ENCODE peak calls at places on chromosomes 5 and 9, in nine cellular contexts. L is GM12865, K is foreskin fibroblast, P is right lobe of liver, Z is kidney epithelial cell, B is ascending aorta, C is A549, Y is bronchial epithelial cell, J is HCT116. W is an unnamed sample.

GRCh38 chr9:94656190-94656589 is 16.9 kb upstream of the FBP1 start:
- DNase-seq in L (peak; percentile 88), Z (no peak), Y (no peak), C (no peak), B (no peak), J (no peak), P (no peak), K (no peak), W (no peak)

GRCh38 chr9:99103909-99104458 is 929 bp upstream of the TGFBR1 start:
- DNase-seq in P (no peak), B (no peak), K (peak; percentile 80), J (no peak), Z (no peak), Y (peak; percentile 68), L (no peak), C (peak; percentile 14), W (no peak)

GRCh38 chr9:70979971-70980370 is 141.4 kb downstream of the TRPM3 start:
- DNase-seq in C (no peak), P (no peak), Y (no peak), K (peak; percentile 44), L (no peak), Z (no peak), B (no peak), J (no peak), W (no peak)

GRCh38 chr5:68290260-68290674 is 74.7 kb downstream of the PIK3R1 start:
- DNase-seq in B (no peak), C (no peak), P (peak; percentile 35), J (no peak), K (peak; percentile 87), Z (no peak), Y (no peak), L (no peak), W (no peak)

GRCh38 chr5:107518219-107519015 is 152.3 kb downstream of the EFNA5 start:
- DNase-seq in B (no peak), Z (no peak), P (no peak), J (no peak), Y (no peak), C (no peak), K (no peak), L (no peak), W (no peak)

GRCh38 chr5:145589063-145589462 is 246.1 kb downstream of the PRELID2 start:
- DNase-seq in K (no peak), Z (no peak), C (no peak), B (no peak), P (no peak), L (no peak), J (no peak), Y (no peak), W (no peak)

GRCh38 chr9:96186601-96187011 is 115.4 kb downstream of the HSD17B3 start:
- DNase-seq in P (no peak), B (no peak), L (no peak), Y (peak; percentile 51), J (no peak), K (no peak), C (no peak), Z (no peak), W (no peak)

GRCh38 chr9:109401169-109401989 is 80.5 kb upstream of the EPB41L4B start:
- DNase-seq in J (peak; percentile 49), C (peak; percentile 74), Y (peak; percentile 55), P (no peak), B (no peak), K (peak; percentile 57), L (peak; percentile 86), Z (no peak), W (no peak)

GRCh38 chr5:22372376-22372775 is 480.8 kb downstream of the CDH12 start:
- DNase-seq in Y (peak; percentile 12), L (no peak), C (no peak), P (no peak), J (no peak), Z (peak; percentile 21), B (no peak), K (no peak), W (no peak)

GRCh38 chr5:132679717-132680380 is 6.1 kb downstream of the IL4 start:
- DNase-seq in L (no peak), B (no peak), K (no peak), C (no peak), P (no peak), J (no peak), Z (no peak), Y (no peak), W (no peak)

GRCh38 chr9:138103824-138104206 is 226.2 kb downstream of the CACNA1B start:
- DNase-seq in Z (no peak), P (no peak), K (no peak), B (no peak), C (no peak), Y (no peak), L (no peak), J (no peak), W (no peak)

GRCh38 chr5:113186061-113186460 is 209.5 kb downstream of the DCP2 start:
- DNase-seq in L (no peak), J (no peak), C (no peak), B (no peak), Y (no peak), K (no peak), P (no peak), Z (no peak), W (no peak)

GRCh38 chr9:108142504-108143201 is 653.1 kb upstream of the KLF4 start:
- DNase-seq in C (no peak), P (peak; percentile 30), K (peak; percentile 91), B (peak; percentile 25), J (no peak), Z (no peak), L (peak; percentile 47), Y (peak; percentile 19), W (peak; percentile 84)

GRCh38 chr9:71966601-71967000 is 55.2 kb downstream of the C9orf85 start:
- DNase-seq in B (no peak), Z (no peak), P (no peak), C (no peak), Y (no peak), J (no peak), K (no peak), L (no peak), W (no peak)

GRCh38 chr5:158463971-158464370 is 605.0 kb upstream of the CLINT1 start:
- DNase-seq in Y (peak; percentile 51), B (peak; percentile 17), K (peak; percentile 77), Z (no peak), P (peak; percentile 41), C (no peak), L (no peak), J (no peak), W (no peak)

GRCh38 chr5:158877124-158877581 is 222.6 kb downstream of the EBF1 start:
- DNase-seq in Z (no peak), J (no peak), Y (no peak), L (peak; percentile 26), C (peak; percentile 16), B (no peak), P (no peak), K (peak; percentile 53), W (no peak)

GRCh38 chr9:116726606-116727005 is 39.5 kb downstream of the TRIM32 start:
- DNase-seq in Y (no peak), K (no peak), C (no peak), B (no peak), J (no peak), L (no peak), P (no peak), Z (no peak), W (no peak)

GRCh38 chr9:22447607-22448305 is 1.1 kb downstream of the DMRTA1 start:
- DNase-seq in L (no peak), B (no peak), P (no peak), J (no peak), Z (no peak), C (peak; percentile 23), K (peak; percentile 1), Y (peak; percentile 55), W (no peak)

GRCh38 chr5:402615-403359 is 40.2 kb upstream of the EXOC3 start:
- DNase-seq in Y (no peak), C (no peak), J (no peak), Z (no peak), B (no peak), P (no peak), L (peak; percentile 92), K (no peak), W (no peak)

GRCh38 chr5:93915142-93915553 is 173.7 kb upstream of the POU5F2 start:
- DNase-seq in P (no peak), Z (no peak), L (peak; percentile 54), K (peak; percentile 65), B (no peak), C (peak; percentile 51), Y (peak; percentile 55), J (peak; percentile 54), W (peak; percentile 20)

GRCh38 chr5:163373401-163374066 is 63.9 kb upstream of the CCNG1 start:
- DNase-seq in C (no peak), Z (peak; percentile 48), K (no peak), J (no peak), L (no peak), B (no peak), Y (no peak), P (no peak), W (peak; percentile 65)
- H3K4me3 ChIP-seq in C (no peak overlapping the region), Z (no peak overlapping the region), K (no peak overlapping the region), J (no peak overlapping the region), L (no peak overlapping the region), B (no peak overlapping the region), Y (no peak overlapping the region), P (no peak overlapping the region), W (no peak overlapping the region)

GRCh38 chr5:74201334-74202081 is 439.0 kb downstream of the ENC1 start:
- DNase-seq in J (no peak), Y (peak; percentile 69), B (no peak), L (peak; percentile 52), C (no peak), K (peak; percentile 25), Z (peak; percentile 55), P (no peak), W (no peak)
- TF ChIP-seq CTCF in J (no peak), Y (peak; percentile 12), B (no peak), L (no peak), C (no peak), K (no peak), Z (no peak), P (no peak), W (peak; percentile 18)

GRCh38 chr5:6742081-6742758 is 29.0 kb downstream of the TENT4A start:
- DNase-seq in B (no peak), J (no peak), P (no peak), C (no peak), K (no peak), L (no peak), Y (no peak), Z (no peak), W (no peak)
- H3K4me3 ChIP-seq in B (no peak overlapping the region), J (no peak overlapping the region), P (no peak overlapping the region), C (no peak overlapping the region), K (no peak overlapping the region), L (no peak overlapping the region), Y (no peak overlapping the region), Z (no peak overlapping the region), W (no peak overlapping the region)

DNA sequence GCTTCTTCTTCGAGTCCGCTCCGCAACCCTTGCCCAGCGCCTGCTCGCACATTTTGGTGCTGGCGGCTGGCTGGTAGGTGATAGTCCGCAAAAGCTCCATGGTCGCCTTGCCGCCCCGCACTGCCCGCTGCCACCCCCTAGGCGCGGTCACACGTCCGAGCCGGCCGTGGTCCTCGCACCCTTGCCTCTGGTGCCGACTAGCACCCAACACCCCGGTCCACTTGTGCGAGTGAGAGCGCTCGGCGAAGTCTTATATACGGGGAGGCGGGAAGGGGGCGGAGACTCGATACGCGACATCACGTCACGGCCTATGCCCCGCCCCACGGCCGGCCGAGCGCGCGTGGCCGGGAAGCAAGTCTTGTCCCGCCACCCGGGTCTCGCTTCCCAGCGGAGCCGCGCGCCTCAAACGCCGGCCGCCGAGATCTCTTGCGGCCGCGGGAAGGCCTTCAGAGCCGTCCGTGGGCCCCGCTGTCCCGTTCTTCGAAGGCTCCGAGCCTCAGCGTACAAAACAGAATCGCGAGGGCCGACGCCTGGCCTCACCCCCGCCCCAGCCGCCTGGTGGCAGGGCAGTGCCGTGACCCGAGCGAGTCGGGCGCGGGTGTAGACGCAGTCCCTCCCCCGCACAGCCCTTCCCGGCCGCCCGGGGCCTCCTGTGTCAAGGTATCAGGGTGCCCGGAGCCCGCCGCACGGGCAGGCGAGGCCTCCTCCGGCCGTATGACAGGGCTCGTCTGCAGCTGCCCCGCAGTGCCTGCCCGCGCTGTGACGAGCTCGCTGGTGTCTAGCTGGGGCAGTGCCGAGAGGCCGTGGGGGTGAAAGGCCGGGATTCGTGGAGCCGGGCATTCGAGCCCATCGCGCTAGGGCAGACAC is at the start of gene PLK2:
- DNase-seq in P (peak; percentile 96), L (peak; percentile 87), Z (no peak), Y (peak; percentile 68), J (peak; percentile 76), K (peak; percentile 97), C (peak; percentile 96), B (peak; percentile 66), W (no peak)
- TF ChIP-seq CTCF in P (peak; percentile 77), L (peak; percentile 49), Z (peak; percentile 40), Y (peak; percentile 75), J (peak; percentile 19), K (peak; percentile 51), C (no peak), B (peak; percentile 35), W (peak; percentile 47)

W was measured in epithelial cell of proximal tubule.